ENCODE peak calls at places on chromosomes 1 and 21, in five cellular contexts. N is transverse colon; T is uterus; R is psoas muscle; B is effector memory CD4-positive, alpha-beta T cell. C is an unnamed sample.

GRCh38 chr1:2394761-2395160 is 3.1 kb downstream of the RER1 start:
- DNase-seq in R (no peak), T (no peak), B (no peak), N (no peak), C (no peak)

GRCh38 chr1:117959364-117959763 is 29.8 kb downstream of the WDR3 start:
- DNase-seq in N (no peak), B (no peak), R (no peak), T (no peak), C (no peak)

GRCh38 chr1:36133484-36133883 is 8.5 kb upstream of the COL8A2 start:
- DNase-seq in B (no peak), N (peak), T (peak), R (peak), C (no peak)

GRCh38 chr1:230696722-230697432 is 17.0 kb downstream of the AGT start:
- DNase-seq in B (no peak), T (no peak), R (no peak), N (no peak), C (no peak)

GRCh38 chr1:151062738-151063371 is 2.7 kb downstream of the MLLT11 start:
- DNase-seq in R (no peak), N (no peak), T (no peak), B (no peak), C (no peak)

GRCh38 chr1:154791292-154792278 is 78.5 kb downstream of the KCNN3 start:
- DNase-seq in N (peak), B (peak), T (peak), R (peak), C (no peak)

GRCh38 chr1:222347627-222348026 is 200.3 kb downstream of the HHIPL2 start:
- DNase-seq in N (no peak), T (no peak), B (no peak), R (no peak), C (no peak)

GRCh38 chr1:25890249-25891034 is 14.9 kb upstream of the PAQR7 start:
- DNase-seq in N (peak), B (no peak), T (no peak), R (no peak), C (peak)

GRCh38 chr1:180918519-180918918 is 5.8 kb downstream of the KIAA1614 start:
- DNase-seq in R (no peak), N (no peak), B (no peak), T (no peak), C (no peak)

GRCh38 chr1:160093624-160094290 is 4.7 kb downstream of the IGSF8 start:
- DNase-seq in T (no peak), R (no peak), B (no peak), N (peak), C (peak)

GRCh38 chr1:232239557-232240468 is 390.1 kb downstream of the SIPA1L2 start:
- DNase-seq in B (no peak), R (no peak), N (no peak), T (no peak), C (no peak)

GRCh38 chr21:37886120-37886519 is 30.1 kb downstream of the KCNJ6 start:
- DNase-seq in R (no peak), N (no peak), T (no peak), B (no peak), C (no peak)

GRCh38 chr1:87203890-87204289 is 124.8 kb upstream of the LMO4 start:
- DNase-seq in B (no peak), N (no peak), R (no peak), T (no peak), C (no peak)

GRCh38 chr21:44433791-44434567 is 21.3 kb upstream of the LRRC3 start:
- DNase-seq in R (no peak), B (no peak), T (no peak), N (no peak), C (peak)

GRCh38 chr1:46757956-46758304 is 39.0 kb upstream of the EFCAB14 start:
- DNase-seq in N (no peak), B (no peak), R (no peak), T (no peak), C (no peak)

GRCh38 chr1:202293620-202294019 is 48.1 kb downstream of the UBE2T start:
- DNase-seq in B (no peak), N (no peak), R (no peak), T (no peak), C (no peak)

GRCh38 chr1:57546527-57546926 is 122.7 kb upstream of the DAB1 start:
- DNase-seq in B (no peak), N (no peak), T (no peak), R (no peak), C (no peak)

GRCh38 chr1:235105051-235106043 is 23.3 kb downstream of the TOMM20 start:
- DNase-seq in R (no peak), B (no peak), T (no peak), N (no peak), C (no peak)

GRCh38 chr1:17679856-17680255 is 75.3 kb upstream of the ACTL8 start:
- DNase-seq in N (no peak), R (no peak), T (no peak), B (no peak), C (no peak)

GRCh38 chr1:118043624-118044023 is 114.1 kb downstream of the WDR3 start:
- DNase-seq in T (no peak), N (no peak), R (no peak), B (no peak), C (no peak)

GRCh38 chr1:116279715-116280114 is 93.3 kb upstream of the ATP1A1 start:
- DNase-seq in N (no peak), B (no peak), T (no peak), R (no peak), C (no peak)

GRCh38 chr1:42933610-42934009 is 25.1 kb downstream of the SLC2A1 start:
- DNase-seq in B (no peak), T (no peak), N (no peak), R (no peak), C (no peak)
- H3K27ac ChIP-seq in B (peak), T (no peak), N (peak), R (no peak), C (peak)

GRCh38 chr1:40630488-40631223 is 34.8 kb downstream of the RIMS3 start:
- DNase-seq in R (no peak), T (no peak), B (peak), N (no peak), C (no peak)

GRCh38 chr1:40626383-40626770 is 39.1 kb downstream of the RIMS3 start:
- DNase-seq in N (no peak), B (no peak), T (no peak), R (no peak), C (no peak)

GRCh38 chr1:40627987-40628902 is 37.2 kb downstream of the RIMS3 start:
- DNase-seq in B (no peak), R (no peak), T (no peak), N (no peak), C (no peak)

GRCh38 chr1:40625476-40626382 is 39.8 kb downstream of the RIMS3 start:
- DNase-seq in T (no peak), R (no peak), N (no peak), B (no peak), C (no peak)

DNA sequence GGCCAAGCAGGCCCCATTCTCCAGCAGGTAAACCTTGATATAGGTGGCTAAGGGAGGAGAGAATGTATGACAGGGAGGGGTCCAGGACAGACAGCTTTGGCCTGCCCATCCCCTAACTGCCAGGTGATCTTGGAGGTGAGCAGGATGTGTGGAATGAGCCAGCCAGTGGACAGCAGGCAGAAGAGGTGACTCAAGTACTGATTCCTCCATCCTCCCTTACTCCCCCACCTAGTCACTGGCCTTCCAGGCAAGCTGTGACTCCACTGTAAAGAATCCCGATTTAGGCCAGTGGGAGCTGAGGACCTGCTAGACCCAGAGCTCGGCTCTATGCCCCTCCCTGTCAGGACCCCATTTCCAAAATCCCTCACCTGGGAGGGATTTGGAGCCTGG is 36.6 kb downstream of the RIMS3 start:
- DNase-seq in B (no peak), R (no peak), T (no peak), N (no peak), C (no peak)
- H3K27ac ChIP-seq in B (no peak), R (no peak), T (no peak), N (peak), C (no peak)

GRCh38 chr1:91712981-91713841 is 172.7 kb downstream of the TGFBR3 start:
- DNase-seq in B (peak), N (peak), R (peak), T (peak), C (peak)
- H3K27ac ChIP-seq in B (no peak), N (peak), R (peak), T (peak), C (peak)

GRCh38 chr1:31564606-31564989 is 11.7 kb upstream of the TINAGL1 start:
- DNase-seq in T (no peak), B (no peak), R (no peak), N (no peak), C (no peak)
- H3K27ac ChIP-seq in T (peak), B (no peak), R (no peak), N (peak), C (no peak)

GRCh38 chr1:61255324-61255703 is 173.0 kb downstream of the NFIA start:
- DNase-seq in B (no peak), N (no peak), R (no peak), T (no peak), C (no peak)

GRCh38 chr1:61254629-61255323 is 172.4 kb downstream of the NFIA start:
- DNase-seq in R (no peak), T (no peak), B (no peak), N (no peak), C (no peak)

GRCh38 chr1:61253059-61253735 is 170.8 kb downstream of the NFIA start:
- DNase-seq in B (no peak), R (peak), T (peak), N (peak), C (no peak)

GRCh38 chr1:61259379-61260148 is 177.2 kb downstream of the NFIA start:
- DNase-seq in B (no peak), R (no peak), T (no peak), N (no peak), C (no peak)

GRCh38 chr1:61253912-61254628 is 171.7 kb downstream of the NFIA start:
- DNase-seq in B (no peak), T (no peak), R (no peak), N (no peak), C (no peak)
- H3K27ac ChIP-seq in B (no peak), T (peak), R (peak), N (peak), C (peak)

GRCh38 chr21:26136686-26137085 is 33.9 kb downstream of the APP start:
- DNase-seq in N (no peak), R (no peak), B (no peak), T (no peak), C (no peak)
- H3K27ac ChIP-seq in N (no peak), R (no peak), B (no peak), T (no peak), C (no peak)

GRCh38 chr1:66931548-66932124 is 6.8 kb downstream of the MIER1 start:
- DNase-seq in N (no peak), T (no peak), R (no peak), B (no peak), C (no peak)
- H3K27ac ChIP-seq in N (peak), T (peak), R (peak), B (peak), C (peak)